ENCODE peak calls at places on chromosomes 2 and 18, in five cellular contexts. A is GM23338, W is mucosa of descending colon, S is fibroblast of pulmonary artery, H is hepatocyte. L is an unnamed sample.

GRCh38 chr2:108414945-108415344 is 34.1 kb upstream of the GCC2 start:
- DNase-seq in A (no peak), W (no peak), S (no peak), H (no peak), L (no peak)

GRCh38 chr2:160680974-160681373 is 187.4 kb upstream of the RBMS1 start:
- DNase-seq in H (no peak), W (no peak), S (no peak), A (no peak), L (no peak)

GRCh38 chr18:44679912-44680270 is 797 bp upstream of the SETBP1 start:
- DNase-seq in H (peak; percentile 77), W (peak; percentile 77), A (peak; percentile 72), S (peak; percentile 57), L (peak; percentile 53)

GRCh38 chr18:9615973-9616559 is 1.7 kb upstream of the PPP4R1 start:
- DNase-seq in S (no peak), W (no peak), A (peak; percentile 37), H (no peak), L (no peak)

GRCh38 chr2:37156071-37156856 is 516 bp downstream of the EIF2AK2 start:
- DNase-seq in A (peak; percentile 29), W (peak; percentile 66), S (peak; percentile 62), H (peak; percentile 83), L (peak; percentile 66)

GRCh38 chr18:50277935-50278334 is 3.4 kb downstream of the MBD1 start:
- DNase-seq in W (no peak), A (no peak), S (peak; percentile 73), H (no peak), L (peak; percentile 51)

GRCh38 chr2:77520981-77521380 is 1.2 kb downstream of the LRRTM4 start:
- DNase-seq in W (no peak), A (no peak), H (no peak), S (no peak), L (no peak)

GRCh38 chr18:13888317-13888716 is 27.0 kb downstream of the MC2R start:
- DNase-seq in H (no peak), S (no peak), W (no peak), A (no peak), L (no peak)

GRCh38 chr2:69817739-69818494 is 11.5 kb upstream of the GMCL1 start:
- DNase-seq in W (no peak), H (no peak), A (no peak), S (peak; percentile 61), L (peak; percentile 20)

DNA sequence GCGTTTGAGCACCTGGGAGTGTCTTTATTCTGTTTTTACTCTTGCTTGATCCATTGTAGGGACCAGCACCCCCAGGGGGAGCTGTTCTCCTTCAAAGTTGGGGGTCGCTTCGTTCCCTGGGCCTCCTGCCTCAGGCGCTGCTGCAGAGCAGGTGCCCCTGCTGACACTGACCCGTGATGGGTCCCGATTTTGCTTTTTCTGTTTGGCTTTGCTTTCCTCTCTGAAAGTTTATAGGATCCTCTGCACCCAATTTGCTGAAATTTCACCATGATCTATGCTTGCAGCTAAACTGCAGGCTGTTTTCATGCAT is 22.9 kb upstream of the FAHD2A start:
- DNase-seq in A (peak; percentile 83), W (no peak), H (no peak), S (no peak), L (no peak)
- TF ChIP-seq CTCF in A (peak; percentile 62), W (no peak), H (peak; percentile 7), S (peak; percentile 18), L (peak; percentile 15)

GRCh38 chr2:122446761-122447160 is 691.3 kb downstream of the TSN start:
- DNase-seq in A (no peak), W (no peak), S (no peak), H (no peak), L (no peak)

GRCh38 chr2:122447237-122447636 is 691.8 kb downstream of the TSN start:
- DNase-seq in A (no peak), H (no peak), W (no peak), S (no peak), L (no peak)

GRCh38 chr2:122451697-122452096 is 696.2 kb downstream of the TSN start:
- DNase-seq in A (no peak), W (no peak), S (no peak), H (no peak), L (no peak)

DNA sequence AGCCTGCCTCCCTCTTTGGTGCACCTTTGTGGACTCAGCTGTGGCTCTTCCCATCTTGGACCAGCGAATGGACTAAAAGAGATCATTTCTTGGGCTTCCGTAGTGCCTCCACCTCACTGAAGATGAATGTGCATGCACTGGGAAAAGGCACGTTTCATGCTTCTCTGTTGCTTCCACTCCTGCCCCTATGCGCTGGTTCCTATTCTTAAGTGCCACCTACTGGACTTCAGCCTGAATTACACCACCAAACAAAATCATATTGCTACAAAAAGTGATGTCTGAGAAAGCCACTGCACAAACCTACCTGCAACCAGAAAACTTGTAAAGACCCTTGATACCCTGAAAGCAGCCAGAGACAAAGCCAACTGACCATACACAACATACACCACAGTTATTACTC is 695.6 kb downstream of the TSN start:
- DNase-seq in A (peak; percentile 62), H (peak; percentile 33), S (peak; percentile 57), W (peak; percentile 22), L (peak; percentile 23)
- TF ChIP-seq CTCF in A (peak; percentile 80), H (peak; percentile 38), S (peak; percentile 60), W (no peak), L (peak; percentile 59)

DNA sequence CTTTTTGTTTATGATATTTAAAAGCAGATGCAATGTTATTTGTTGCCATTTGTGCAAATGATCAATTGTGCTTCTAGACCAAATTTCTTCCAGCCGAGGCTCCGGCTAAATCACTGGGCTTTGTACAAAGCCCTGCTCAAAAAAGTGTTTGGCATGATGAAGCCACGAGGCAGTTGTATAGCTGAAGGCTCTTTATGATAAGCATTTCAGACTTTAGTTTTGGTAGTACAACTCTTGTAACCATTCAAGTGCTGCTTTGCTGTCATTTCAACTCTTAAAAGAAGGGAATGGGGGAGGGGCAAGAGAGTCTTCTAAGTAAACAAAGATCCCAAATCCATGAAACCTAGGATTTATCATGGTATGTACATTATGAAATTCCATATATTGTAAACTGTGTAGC is 3.3 kb upstream of the ZNF532 start:
- DNase-seq in W (no peak), S (no peak), H (no peak), A (peak; percentile 68), L (peak; percentile 50)
- TF ChIP-seq CTCF in W (no peak), S (no peak), H (no peak), A (no peak), L (no peak)

GRCh38 chr18:42287047-42287446 is 332.0 kb downstream of the PIK3C3 start:
- DNase-seq in S (no peak), H (no peak), W (no peak), A (no peak), L (no peak)
- TF ChIP-seq CTCF in S (no peak), H (no peak), W (no peak), A (no peak), L (no peak)

GRCh38 chr2:135743860-135744259 is 2.2 kb downstream of the UBXN4 start:
- DNase-seq in W (no peak), H (no peak), S (no peak), A (no peak), L (peak; percentile 81)

GRCh38 chr2:135741395-135742306 is at the start of gene UBXN4:
- DNase-seq in W (peak; percentile 96), S (peak; percentile 99), A (peak; percentile 98), H (peak; percentile 98), L (peak; percentile 99)

GRCh38 chr2:135742307-135742838 is 718 bp downstream of the UBXN4 start:
- DNase-seq in W (peak; percentile 53), A (peak; percentile 63), H (peak; percentile 65), S (peak; percentile 60), L (peak; percentile 80)

GRCh38 chr2:135745545-135745944 is 3.9 kb downstream of the UBXN4 start:
- DNase-seq in W (no peak), S (peak; percentile 42), H (no peak), A (no peak), L (peak; percentile 57)

GRCh38 chr2:135744761-135745314 is 3.2 kb downstream of the UBXN4 start:
- DNase-seq in S (peak; percentile 18), W (no peak), H (peak; percentile 39), A (peak; percentile 52), L (peak; percentile 29)
- TF ChIP-seq CTCF in S (peak; percentile 22), W (no peak), H (peak; percentile 18), A (peak; percentile 57), L (no peak)

DNA sequence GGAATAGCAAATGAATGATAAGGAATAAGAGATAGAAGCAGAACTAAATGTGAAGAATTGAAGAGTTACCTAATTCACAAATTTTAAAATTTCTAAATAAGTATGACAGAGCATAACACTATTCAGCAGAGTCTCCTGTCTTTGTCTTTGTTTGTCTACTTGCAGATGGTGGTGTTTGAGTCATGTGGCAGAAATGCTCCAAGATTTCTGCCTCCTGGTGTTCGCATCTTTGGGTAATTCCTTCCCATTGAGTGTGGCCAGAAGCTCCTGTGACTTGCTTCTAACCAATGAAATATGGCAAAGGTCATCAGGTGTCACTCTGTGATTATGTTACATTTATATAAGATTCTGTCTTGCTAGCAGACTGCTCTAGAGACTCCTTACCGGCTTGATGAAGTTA is 45.6 kb upstream of the GALNT3 start:
- DNase-seq in S (no peak), H (no peak), W (no peak), A (no peak), L (no peak)
- TF ChIP-seq CTCF in S (no peak), H (no peak), W (no peak), A (no peak), L (no peak)

GRCh38 chr2:218516614-218517013 is 51.5 kb downstream of the USP37 start:
- DNase-seq in H (no peak), W (peak; percentile 19), A (peak; percentile 61), S (peak; percentile 24), L (peak; percentile 19)
- TF ChIP-seq CTCF in H (peak; percentile 9), W (no peak), A (peak; percentile 55), S (peak; percentile 39), L (peak; percentile 45)

DNA sequence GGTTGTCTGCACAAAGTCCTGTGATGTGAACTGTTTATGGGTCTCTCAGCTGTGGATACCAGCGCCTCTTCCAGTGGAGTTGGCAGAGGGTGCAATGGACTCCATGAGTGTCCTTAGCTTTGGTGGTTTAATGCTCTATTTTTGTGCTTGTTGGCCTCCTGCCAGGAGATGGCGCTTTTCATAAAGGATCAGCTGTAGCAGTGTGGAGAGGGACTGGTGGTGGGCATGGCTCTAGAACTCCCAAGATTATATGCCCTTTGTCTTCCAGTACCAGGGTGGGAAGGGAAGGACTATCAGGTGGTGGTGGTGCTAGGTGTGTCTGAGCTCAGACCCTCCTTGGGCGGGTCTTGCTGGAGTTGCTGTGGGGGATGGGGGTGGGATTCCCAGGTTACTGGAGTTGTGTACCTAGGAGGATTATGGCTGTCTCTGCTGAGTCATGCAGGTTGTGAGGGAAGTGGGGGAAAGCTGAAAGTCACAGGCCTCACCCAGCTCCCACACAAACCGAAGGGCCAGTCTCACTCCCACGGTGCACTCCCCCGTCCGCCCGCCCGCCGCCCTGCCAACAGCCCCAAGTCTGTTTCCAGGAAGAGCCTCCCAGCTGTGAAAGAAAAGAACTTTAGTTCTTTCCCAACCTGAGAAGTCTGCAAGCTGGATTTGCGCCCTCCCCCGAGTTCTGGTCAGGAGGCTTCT is 108.1 kb downstream of the MARCO start:
- DNase-seq in H (peak; percentile 56), W (peak; percentile 25), A (peak; percentile 68), S (peak; percentile 30), L (no peak)
- TF ChIP-seq CTCF in H (peak; percentile 25), W (no peak), A (peak; percentile 70), S (no peak), L (no peak)

GRCh38 chr2:207815254-207815653 is 45.5 kb upstream of the FZD5 start:
- DNase-seq in A (no peak), H (no peak), W (no peak), S (no peak), L (no peak)

GRCh38 chr2:207812858-207813175 is 43.1 kb upstream of the FZD5 start:
- DNase-seq in H (no peak), S (no peak), W (no peak), A (no peak), L (no peak)

GRCh38 chr2:207812058-207812857 is 42.6 kb upstream of the FZD5 start:
- DNase-seq in A (no peak), H (no peak), W (no peak), S (no peak), L (no peak)

GRCh38 chr2:207813942-207814341 is 44.2 kb upstream of the FZD5 start:
- DNase-seq in H (no peak), W (no peak), S (no peak), A (peak; percentile 36), L (no peak)

GRCh38 chr2:207813221-207813916 is 43.7 kb upstream of the FZD5 start:
- DNase-seq in S (no peak), W (no peak), A (peak; percentile 65), H (no peak), L (no peak)
- TF ChIP-seq CTCF in S (no peak), W (no peak), A (peak; percentile 16), H (no peak), L (peak; percentile 9)

L was measured in fibroblast of villous mesenchyme.